ENCODE peak calls at places on chromosomes 13 and 19, in ten cellular contexts. P, Y, U, K, H, D, L, G, I and S are unnamed samples.

GRCh38 chr19:34253711-34254551 is 423 bp upstream of the GARRE1 start:
- DNase-seq in D (no peak), P (peak), G (peak), Y (peak), U (peak), H (peak), I (peak), L (no peak), K (no peak), S (peak)

GRCh38 chr13:108345016-108345415 is 75.5 kb downstream of the TNFSF13B start:
- DNase-seq in I (no peak), P (no peak), D (no peak), K (no peak), Y (no peak), G (no peak), U (no peak), L (no peak), H (no peak), S (no peak)

GRCh38 chr19:40799558-40800338 is 757 bp downstream of the EGLN2 start:
- DNase-seq in D (no peak), Y (no peak), I (peak), P (no peak), U (no peak), L (no peak), K (peak), H (peak), G (peak), S (no peak)

GRCh38 chr13:44374348-44374712 is 706 bp downstream of the SERP2 start:
- DNase-seq in U (no peak), K (no peak), P (no peak), I (no peak), L (no peak), G (no peak), D (no peak), Y (no peak), H (no peak), S (no peak)

GRCh38 chr13:111897178-111897845 is 169.6 kb upstream of the SOX1 start:
- DNase-seq in Y (no peak), P (no peak), H (no peak), I (no peak), D (no peak), U (no peak), L (no peak), K (no peak), G (no peak), S (no peak)

GRCh38 chr19:2426661-2427322 is 594 bp downstream of the TIMM13 start:
- DNase-seq in G (peak), I (peak), Y (no peak), H (peak), P (peak), L (peak), D (peak), K (peak), U (peak), S (no peak)

GRCh38 chr19:29326351-29326750 is 113.4 kb upstream of the UQCRFS1 start:
- DNase-seq in P (no peak), I (no peak), U (no peak), H (no peak), G (no peak), L (no peak), Y (no peak), K (no peak), D (no peak), S (no peak)

GRCh38 chr19:13036366-13036976 is 41.2 kb downstream of the NFIX start:
- DNase-seq in I (no peak), L (peak), Y (no peak), D (peak), K (peak), P (peak), H (peak), U (peak), G (peak), S (no peak)

GRCh38 chr13:94335786-94336357 is 143.6 kb downstream of the DCT start:
- DNase-seq in L (no peak), K (no peak), H (no peak), I (no peak), P (peak), D (no peak), U (no peak), G (no peak), Y (no peak), S (no peak)

GRCh38 chr19:42942187-42942789 is 5.3 kb upstream of the PSG7 start:
- DNase-seq in H (no peak), G (no peak), D (no peak), P (peak), L (peak), K (no peak), Y (no peak), U (no peak), I (no peak), S (no peak)

GRCh38 chr19:23957660-23958281 is 43.1 kb downstream of the ZNF726 start:
- DNase-seq in U (peak), K (no peak), D (peak), I (no peak), P (peak), L (peak), Y (no peak), H (no peak), G (no peak), S (no peak)

GRCh38 chr13:66577358-66577757 is 652.8 kb downstream of the PCDH9 start:
- DNase-seq in Y (no peak), P (no peak), I (no peak), K (no peak), G (no peak), H (no peak), D (no peak), U (no peak), L (no peak), S (no peak)

GRCh38 chr19:11699931-11700794 is 38.6 kb downstream of the ZNF823 start:
- DNase-seq in L (peak), K (peak), G (peak), Y (no peak), D (peak), P (peak), H (no peak), I (no peak), U (no peak), S (no peak)

GRCh38 chr19:10379880-10380310 is 477 bp downstream of the TYK2 start:
- DNase-seq in H (no peak), G (no peak), P (no peak), Y (no peak), I (no peak), D (no peak), U (no peak), K (no peak), L (no peak), S (no peak)

GRCh38 chr13:95492044-95492801 is 60.3 kb upstream of the CLDN10 start:
- DNase-seq in H (no peak), G (peak), L (peak), P (peak), K (no peak), Y (no peak), I (no peak), U (peak), D (no peak), S (no peak)

GRCh38 chr13:28370448-28370847 is 124.5 kb downstream of the FLT1 start:
- DNase-seq in U (no peak), G (no peak), H (no peak), Y (no peak), D (no peak), P (no peak), L (no peak), I (no peak), K (no peak), S (no peak)

GRCh38 chr13:66940113-66940512 is 290.0 kb downstream of the PCDH9 start:
- DNase-seq in H (no peak), I (no peak), P (no peak), K (peak), G (no peak), D (no peak), L (no peak), Y (no peak), U (no peak), S (no peak)

GRCh38 chr13:110820311-110820710 is 94.6 kb downstream of the ANKRD10 start:
- DNase-seq in I (no peak), H (no peak), D (no peak), G (no peak), L (no peak), P (no peak), K (no peak), Y (no peak), U (no peak), S (no peak)

GRCh38 chr19:10981496-10981895 is 20.7 kb downstream of the SMARCA4 start:
- DNase-seq in L (no peak), K (no peak), U (no peak), I (no peak), G (no peak), H (no peak), P (no peak), D (no peak), Y (no peak), S (no peak)

GRCh38 chr19:39970424-39970673 is 616 bp upstream of the PSMC4 start:
- DNase-seq in D (no peak), P (peak), Y (no peak), L (no peak), U (no peak), I (no peak), H (no peak), K (no peak), G (no peak), S (no peak)

GRCh38 chr13:39311619-39312018 is 273.4 kb downstream of the NHLRC3 start:
- DNase-seq in G (no peak), U (no peak), L (no peak), P (no peak), D (no peak), K (peak), I (no peak), Y (no peak), H (no peak), S (no peak)

GRCh38 chr13:96817336-96817941 is 176.8 kb downstream of the OXGR1 start:
- DNase-seq in U (no peak), P (peak), K (peak), H (no peak), L (peak), I (no peak), Y (no peak), G (peak), D (no peak), S (no peak)

GRCh38 chr19:10226376-10227214 is 4.5 kb downstream of the S1PR2 start:
- DNase-seq in G (peak), U (peak), L (no peak), Y (peak), I (peak), H (peak), P (no peak), D (peak), K (peak), S (no peak)

GRCh38 chr19:55082023-55082851 is 6.6 kb downstream of the EPS8L1 start:
- DNase-seq in D (peak), L (peak), G (peak), I (no peak), H (no peak), P (peak), Y (no peak), U (no peak), K (peak), S (no peak)

GRCh38 chr13:31764556-31764955 is 25.2 kb downstream of the RXFP2 start:
- DNase-seq in D (no peak), P (no peak), H (no peak), G (no peak), U (no peak), L (no peak), K (no peak), Y (no peak), I (no peak), S (no peak)

GRCh38 chr13:99655351-99656091 is 154.2 kb downstream of the TM9SF2 start:
- DNase-seq in U (no peak), L (peak), Y (no peak), K (no peak), I (no peak), D (peak), P (peak), G (peak), H (no peak), S (no peak)

GRCh38 chr19:38182536-38183210 is 41.3 kb downstream of the DPF1 start:
- DNase-seq in I (no peak), D (no peak), K (no peak), P (no peak), U (no peak), H (no peak), L (no peak), Y (no peak), G (no peak), S (no peak)

GRCh38 chr19:40147693-40148347 is 43.4 kb upstream of the MAP3K10 start:
- DNase-seq in L (peak), P (peak), U (peak), G (no peak), D (peak), I (no peak), K (peak), Y (no peak), H (no peak), S (no peak)

GRCh38 chr13:112475889-112476288 is 99.7 kb downstream of the SPACA7 start:
- DNase-seq in G (no peak), U (no peak), D (no peak), I (no peak), L (no peak), H (no peak), Y (no peak), P (no peak), K (no peak), S (no peak)

DNA sequence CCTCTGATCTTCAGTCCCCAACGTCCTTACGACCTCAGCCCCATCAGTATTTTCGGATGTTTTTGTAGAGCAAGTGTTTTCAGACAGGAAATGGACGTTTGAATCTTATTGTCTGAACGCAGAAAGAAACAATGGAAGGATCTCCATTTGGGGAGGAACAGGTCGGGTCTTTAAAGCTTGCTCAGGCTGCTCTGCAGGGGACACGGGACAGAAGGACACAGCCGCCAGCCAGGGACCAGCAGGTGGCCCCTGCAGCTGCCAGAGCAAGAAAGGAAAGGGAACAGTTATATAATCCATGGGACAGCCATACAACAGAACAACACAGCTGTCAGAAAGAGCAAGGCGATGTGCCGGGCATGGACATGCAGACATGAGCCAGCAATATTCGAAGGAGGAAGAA is 18.5 kb upstream of the IGLON5 start:
- DNase-seq in H (no peak), P (no peak), G (no peak), U (no peak), D (no peak), K (no peak), I (peak), L (no peak), Y (no peak), S (no peak)
- TF ChIP-seq CTCF in H (no peak), P (no peak), G (no peak), U (no peak), D (no peak), K (no peak), I (no peak), L (no peak), Y (no peak), S (no peak)

GRCh38 chr19:3673506-3674439 is 26.5 kb downstream of the PIP5K1C start:
- DNase-seq in I (no peak), D (no peak), K (no peak), P (no peak), Y (no peak), L (no peak), H (no peak), G (no peak), U (no peak), S (no peak)

GRCh38 chr19:3672993-3673392 is 27.3 kb downstream of the PIP5K1C start:
- DNase-seq in K (no peak), I (no peak), H (no peak), G (no peak), D (no peak), Y (no peak), L (no peak), P (no peak), U (no peak), S (no peak)

GRCh38 chr19:3671680-3672574 is 28.3 kb downstream of the PIP5K1C start:
- DNase-seq in P (no peak), I (no peak), K (peak), U (no peak), L (no peak), G (no peak), Y (no peak), D (no peak), H (no peak), S (no peak)

GRCh38 chr19:3670796-3671679 is 29.2 kb downstream of the PIP5K1C start:
- DNase-seq in D (peak), L (no peak), H (peak), G (peak), I (peak), P (no peak), K (peak), U (peak), Y (peak), S (no peak)

DNA sequence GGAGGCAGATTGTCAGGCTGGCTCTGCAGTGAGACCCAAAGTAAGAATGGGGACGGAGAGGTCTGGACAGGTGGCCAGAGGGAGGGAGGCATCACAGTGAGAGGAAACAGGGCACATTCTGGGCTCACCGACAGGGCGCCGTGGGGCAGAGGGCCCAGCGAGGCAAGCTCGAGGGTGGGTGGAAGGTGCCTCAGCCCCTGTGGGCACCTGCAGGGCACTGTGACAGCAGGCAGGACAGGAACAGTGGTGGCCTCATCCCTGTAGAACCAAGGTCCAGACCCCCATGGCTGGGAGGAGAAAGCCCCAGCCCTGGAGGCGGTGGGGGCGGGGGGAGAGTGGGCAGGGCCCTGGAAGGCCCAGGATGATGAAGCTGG is 27.7 kb downstream of the PIP5K1C start:
- DNase-seq in L (no peak), H (no peak), G (no peak), I (no peak), K (no peak), P (no peak), Y (no peak), D (no peak), U (no peak), S (no peak)
- H3K27ac ChIP-seq in L (no peak), H (peak), G (no peak), I (peak), K (peak), P (no peak), Y (peak), D (no peak), U (peak), S (peak)

GRCh38 chr19:1252818-1253513 is 4.6 kb downstream of the MIDN start:
- DNase-seq in D (peak), I (peak), H (peak), U (peak), P (peak), G (peak), Y (peak), L (peak), K (peak), S (no peak)
- TF ChIP-seq CTCF in D (peak), I (no peak), H (no peak), U (peak), P (no peak), G (no peak), Y (peak), L (no peak), K (no peak), S (no peak)

DNA sequence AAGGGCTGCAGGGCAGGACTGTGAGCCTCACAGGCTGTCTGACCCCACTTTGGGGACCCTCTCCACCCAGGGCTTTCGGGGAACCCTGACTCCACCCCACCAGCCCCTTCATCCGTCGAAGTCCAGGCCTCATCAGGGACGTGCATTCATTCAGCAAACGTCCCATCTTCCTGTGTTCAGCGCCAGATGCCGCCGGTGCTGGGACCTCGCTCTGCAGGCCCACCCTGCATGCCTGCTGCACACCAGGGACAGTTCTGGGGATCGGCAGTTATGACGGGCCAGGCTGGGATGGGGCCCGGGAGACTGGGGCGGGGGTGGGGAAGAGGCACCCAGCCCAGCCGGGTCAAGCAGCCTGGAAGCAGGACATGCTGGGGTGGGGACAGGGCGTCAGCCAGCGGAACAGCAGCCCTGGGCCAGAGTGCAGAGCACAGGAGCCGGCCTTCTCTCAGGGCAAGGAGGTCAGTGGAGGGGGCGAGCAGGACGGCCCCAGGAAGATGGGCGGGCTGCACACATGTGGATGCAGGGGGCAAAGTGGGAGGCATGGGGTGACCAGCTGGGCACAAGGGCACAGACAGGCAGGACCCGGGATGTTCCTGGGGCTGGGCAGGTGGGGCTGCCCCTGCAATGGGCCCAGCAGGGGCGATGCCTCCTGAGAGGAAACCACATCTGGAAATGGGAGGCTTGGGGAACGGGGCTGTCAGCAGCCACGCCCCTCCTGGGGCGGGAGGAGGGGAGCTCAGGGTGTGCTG is 5.1 kb downstream of the GAMT start:
- DNase-seq in H (no peak), L (no peak), Y (no peak), I (no peak), K (no peak), G (no peak), U (no peak), D (no peak), P (no peak), S (no peak)
- H3K27ac ChIP-seq in H (peak), L (no peak), Y (no peak), I (no peak), K (peak), G (no peak), U (no peak), D (no peak), P (no peak), S (peak)

DNA sequence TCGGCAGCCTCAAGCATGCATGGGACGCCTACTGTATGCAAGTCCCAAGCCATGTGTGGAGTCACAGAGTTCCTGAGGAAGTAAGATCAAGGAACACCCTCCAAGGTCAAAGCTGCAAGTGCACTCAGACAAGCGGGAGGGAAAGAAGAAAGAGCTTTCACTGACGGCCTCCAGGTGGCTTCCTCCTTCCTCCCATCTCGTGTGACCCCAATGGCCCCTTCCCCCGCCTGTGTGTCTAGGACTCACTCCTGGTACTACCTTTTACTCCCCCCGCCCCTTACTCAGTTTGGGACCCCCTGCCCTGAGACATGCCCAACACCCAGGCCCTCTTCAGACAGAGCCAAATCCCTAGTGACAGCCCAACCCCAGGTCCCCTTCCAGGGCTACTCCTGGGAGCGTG is 6.0 kb downstream of the HAUS8 start:
- DNase-seq in U (no peak), G (no peak), Y (no peak), K (no peak), I (no peak), L (no peak), H (no peak), P (no peak), D (no peak), S (no peak)
- TF ChIP-seq CTCF in U (no peak), G (no peak), Y (no peak), K (no peak), I (no peak), L (no peak), H (no peak), P (no peak), D (peak), S (no peak)

GRCh38 chr19:31261651-31262331 is 87.4 kb downstream of the TSHZ3 start:
- DNase-seq in U (no peak), L (no peak), Y (no peak), D (no peak), P (no peak), H (no peak), K (peak), I (no peak), G (no peak), S (no peak)
- H3K27ac ChIP-seq in U (peak), L (no peak), Y (no peak), D (no peak), P (no peak), H (no peak), K (no peak), I (no peak), G (no peak), S (no peak)